ENCODE peak calls at places on chromosomes 13 and 19, in nine cellular contexts. P is NCI-H1417 treated with DMSO at 0.1 percent for 48 hours, V is nucleus accumbens, W is GM03348, L is naive B cell, K is EH, D is aorta, R is fibroblast of pulmonary artery, F is NCI-H510A treated with DMSO at 0.1 percent for 48 hours. S is an unnamed sample.
A peak's percentile ranks its signal among the peaks of the same experiment; 100 is the strongest.

GRCh38 chr19:55492362-55492944 is 4.2 kb downstream of the SSC5D start:
- DNase-seq in P (no peak), V (peak; percentile 37), W (no peak), L (no peak), K (no peak), D (no peak), R (no peak), F (no peak), S (no peak)

GRCh38 chr13:80173224-80173623 is 167.7 kb downstream of the SPRY2 start:
- DNase-seq in P (no peak), V (no peak), W (no peak), L (no peak), K (no peak), D (peak; percentile 55), R (no peak), F (no peak), S (no peak)

GRCh38 chr19:50983625-50984292 is at the start of gene KLK7:
- DNase-seq in P (no peak), V (no peak), W (no peak), L (no peak), K (no peak), D (no peak), R (no peak), F (no peak), S (no peak)

GRCh38 chr19:5478241-5478924 is 23.2 kb downstream of the ZNRF4 start:
- DNase-seq in P (no peak), V (no peak), W (no peak), L (no peak), K (no peak), D (no peak), R (no peak), F (no peak), S (no peak)

GRCh38 chr19:2244486-2244885 is 4.6 kb upstream of the AMH start:
- DNase-seq in P (no peak), V (no peak), W (no peak), L (no peak), K (no peak), D (no peak), R (no peak), F (no peak), S (no peak)

GRCh38 chr13:27644302-27644701 is 22.6 kb downstream of the POLR1D start:
- DNase-seq in P (no peak), V (no peak), W (peak; percentile 69), L (no peak), K (peak; percentile 63), D (no peak), R (peak; percentile 70), F (no peak), S (no peak)

GRCh38 chr19:33264881-33265445 is 37.4 kb downstream of the CEBPA start:
- DNase-seq in P (no peak), V (no peak), W (no peak), L (no peak), K (no peak), D (peak; percentile 18), R (no peak), F (no peak), S (no peak)

GRCh38 chr19:58374200-58374599 is 6.6 kb downstream of the ZNF837 start:
- DNase-seq in P (no peak), V (no peak), W (no peak), L (no peak), K (peak; percentile 17), D (no peak), R (peak; percentile 37), F (no peak), S (no peak)

GRCh38 chr19:2186071-2186846 is 22.5 kb downstream of the DOT1L start:
- DNase-seq in P (no peak), V (no peak), W (peak; percentile 97), L (no peak), K (peak; percentile 99), D (peak; percentile 94), R (peak; percentile 84), F (no peak), S (peak; percentile 56)

GRCh38 chr13:101139076-101139475 is 277.2 kb downstream of the NALCN start:
- DNase-seq in P (peak; percentile 32), V (no peak), W (peak; percentile 28), L (no peak), K (no peak), D (no peak), R (no peak), F (no peak), S (no peak)

GRCh38 chr13:41549491-41549890 is 92.1 kb downstream of the RGCC start:
- DNase-seq in P (no peak), V (no peak), W (no peak), L (no peak), K (no peak), D (no peak), R (no peak), F (no peak), S (no peak)

GRCh38 chr19:16266586-16266942 is 58.1 kb upstream of the KLF2 start:
- DNase-seq in P (no peak), V (no peak), W (no peak), L (no peak), K (no peak), D (no peak), R (no peak), F (no peak), S (no peak)

GRCh38 chr19:5113101-5113557 is 144.2 kb downstream of the KDM4B start:
- DNase-seq in P (no peak), V (peak; percentile 53), W (no peak), L (no peak), K (peak; percentile 83), D (no peak), R (peak; percentile 10), F (no peak), S (no peak)

GRCh38 chr13:26132756-26133155 is 80.9 kb upstream of the SHISA2 start:
- DNase-seq in P (no peak), V (peak; percentile 18), W (peak; percentile 16), L (no peak), K (peak; percentile 5), D (no peak), R (peak; percentile 46), F (no peak), S (no peak)

GRCh38 chr13:55632402-55632801 is 1508.3 kb upstream of the PRR20A start:
- DNase-seq in P (no peak), V (no peak), W (no peak), L (no peak), K (no peak), D (no peak), R (no peak), F (no peak), S (no peak)

GRCh38 chr13:94305463-94305862 is 174.0 kb downstream of the DCT start:
- DNase-seq in P (no peak), V (no peak), W (peak; percentile 56), L (no peak), K (peak; percentile 83), D (no peak), R (peak; percentile 83), F (no peak), S (no peak)

GRCh38 chr19:2321565-2322283 is 6.7 kb downstream of the LSM7 start:
- DNase-seq in P (no peak), V (no peak), W (no peak), L (no peak), K (no peak), D (no peak), R (no peak), F (no peak), S (no peak)

GRCh38 chr13:33194820-33195692 is 90.5 kb downstream of the STARD13 start:
- DNase-seq in P (no peak), V (no peak), W (no peak), L (no peak), K (peak; percentile 96), D (no peak), R (peak; percentile 96), F (no peak), S (no peak)

GRCh38 chr13:29936051-29936813 is 85.8 kb upstream of the UBL3 start:
- DNase-seq in P (no peak), V (no peak), W (no peak), L (no peak), K (no peak), D (peak; percentile 58), R (no peak), F (no peak), S (no peak)

GRCh38 chr19:55811340-55811739 is 20.5 kb downstream of the NLRP11 start:
- DNase-seq in P (no peak), V (no peak), W (no peak), L (no peak), K (no peak), D (no peak), R (no peak), F (no peak), S (no peak)

GRCh38 chr19:45170146-45171106 is 7.6 kb downstream of the TRAPPC6A start:
- DNase-seq in P (no peak), V (no peak), W (no peak), L (no peak), K (no peak), D (no peak), R (no peak), F (no peak), S (no peak)

S was measured in mesothelial cell of epicardium.